ENCODE peak calls at places on chromosomes 5 and 9, in four cellular contexts. One of them, this sample, is unnamed.

GRCh38 chr5:100232730-100233129 is 302.4 kb upstream of the FAM174A start:
- DNase-seq in hepatocyte: no peak
- DNase-seq in K562: no peak
- DNase-seq in mammary epithelial cell: no peak
- DNase-seq in this sample: no peak

GRCh38 chr5:108788142-108788541 is 40.4 kb downstream of the FER start:
- DNase-seq in mammary epithelial cell: peak
- DNase-seq in K562: no peak
- DNase-seq in hepatocyte: no peak
- DNase-seq in this sample: peak

GRCh38 chr5:174599992-174600391 is 124.4 kb upstream of the MSX2 start:
- DNase-seq in hepatocyte: peak
- DNase-seq in K562: no peak
- DNase-seq in mammary epithelial cell: no peak
- DNase-seq in this sample: no peak

GRCh38 chr9:3181049-3181953 is 337.4 kb upstream of the PUM3 start:
- DNase-seq in K562: peak
- DNase-seq in hepatocyte: peak
- DNase-seq in mammary epithelial cell: peak
- DNase-seq in this sample: peak

GRCh38 chr5:73987915-73988314 is 361.9 kb downstream of the ARHGEF28 start:
- DNase-seq in hepatocyte: no peak
- DNase-seq in K562: no peak
- DNase-seq in mammary epithelial cell: peak
- DNase-seq in this sample: no peak

GRCh38 chr5:1489754-1490153 is 34.0 kb downstream of the LPCAT1 start:
- DNase-seq in hepatocyte: no peak
- DNase-seq in mammary epithelial cell: no peak
- DNase-seq in K562: no peak
- DNase-seq in this sample: no peak

GRCh38 chr5:154311362-154311761 is 120.8 kb downstream of the GALNT10 start:
- DNase-seq in K562: no peak
- DNase-seq in hepatocyte: no peak
- DNase-seq in mammary epithelial cell: no peak
- DNase-seq in this sample: no peak

GRCh38 chr5:134136221-134136631 is 21.7 kb downstream of the TCF7 start:
- DNase-seq in mammary epithelial cell: no peak
- DNase-seq in K562: no peak
- DNase-seq in hepatocyte: no peak
- DNase-seq in this sample: no peak

GRCh38 chr9:93263334-93264229 is 79.6 kb downstream of the WNK2 start:
- DNase-seq in K562: no peak
- DNase-seq in mammary epithelial cell: no peak
- DNase-seq in hepatocyte: peak
- DNase-seq in this sample: no peak

GRCh38 chr9:114723926-114724325 is 41.9 kb upstream of the TEX48 start:
- DNase-seq in K562: no peak
- DNase-seq in hepatocyte: no peak
- DNase-seq in mammary epithelial cell: no peak
- DNase-seq in this sample: no peak

GRCh38 chr9:116387934-116388714 is 234.5 kb downstream of the PAPPA start:
- DNase-seq in K562: no peak
- DNase-seq in mammary epithelial cell: no peak
- DNase-seq in hepatocyte: no peak
- DNase-seq in this sample: no peak

GRCh38 chr5:33997331-33997983 is 10.4 kb downstream of the AMACR start:
- DNase-seq in hepatocyte: peak
- DNase-seq in K562: peak
- DNase-seq in mammary epithelial cell: peak
- DNase-seq in this sample: peak

GRCh38 chr5:21236896-21237830 is 1249.2 kb upstream of the CDH18 start:
- DNase-seq in K562: no peak
- DNase-seq in mammary epithelial cell: peak
- DNase-seq in hepatocyte: no peak
- DNase-seq in this sample: no peak

GRCh38 chr5:81245871-81246235 is 12.7 kb downstream of the CKMT2 start:
- DNase-seq in K562: no peak
- DNase-seq in hepatocyte: peak
- DNase-seq in mammary epithelial cell: peak
- DNase-seq in this sample: no peak

GRCh38 chr5:178986326-178986960 is 8.7 kb downstream of the GRM6 start:
- DNase-seq in mammary epithelial cell: no peak
- DNase-seq in hepatocyte: no peak
- DNase-seq in K562: no peak
- DNase-seq in this sample: no peak

GRCh38 chr9:82531795-82532194 is 531.1 kb downstream of the RASEF start:
- DNase-seq in K562: no peak
- DNase-seq in hepatocyte: no peak
- DNase-seq in mammary epithelial cell: peak
- DNase-seq in this sample: no peak

GRCh38 chr9:86749530-86750275 is 197.6 kb downstream of the GAS1 start:
- DNase-seq in hepatocyte: peak
- DNase-seq in K562: no peak
- DNase-seq in mammary epithelial cell: no peak
- DNase-seq in this sample: no peak

GRCh38 chr9:109910616-109911568 is 130.9 kb downstream of the PALM2AKAP2 start:
- DNase-seq in hepatocyte: peak
- DNase-seq in K562: no peak
- DNase-seq in mammary epithelial cell: peak
- DNase-seq in this sample: no peak

GRCh38 chr9:27151693-27152397 is 42.8 kb downstream of the TEK start:
- DNase-seq in mammary epithelial cell: peak
- DNase-seq in hepatocyte: no peak
- DNase-seq in K562: no peak
- DNase-seq in this sample: no peak

GRCh38 chr5:88390007-88390385 is 121.4 kb upstream of the TMEM161B start:
- DNase-seq in K562: no peak
- DNase-seq in hepatocyte: no peak
- DNase-seq in mammary epithelial cell: no peak
- DNase-seq in this sample: no peak

GRCh38 chr9:8831568-8831967 is 1032.0 kb upstream of the DMAC1 start:
- DNase-seq in hepatocyte: no peak
- DNase-seq in mammary epithelial cell: no peak
- DNase-seq in K562: no peak
- DNase-seq in this sample: no peak

GRCh38 chr9:99000480-99001395 is 57.0 kb downstream of the COL15A1 start:
- DNase-seq in hepatocyte: peak
- DNase-seq in K562: peak
- DNase-seq in mammary epithelial cell: peak
- DNase-seq in this sample: peak

GRCh38 chr5:40834391-40834848 is 602 bp downstream of the RPL37 start:
- DNase-seq in hepatocyte: peak
- DNase-seq in mammary epithelial cell: no peak
- DNase-seq in K562: no peak
- DNase-seq in this sample: no peak

GRCh38 chr9:4743131-4743875 is 2.3 kb upstream of the AK3 start:
- DNase-seq in mammary epithelial cell: peak
- DNase-seq in hepatocyte: no peak
- DNase-seq in K562: no peak
- DNase-seq in this sample: no peak

GRCh38 chr9:127437497-127438264 is 13.5 kb downstream of the ZNF79 start:
- DNase-seq in mammary epithelial cell: no peak
- DNase-seq in K562: no peak
- DNase-seq in hepatocyte: no peak
- DNase-seq in this sample: no peak

GRCh38 chr5:54669285-54669684 is 151.7 kb downstream of the SNX18 start:
- DNase-seq in mammary epithelial cell: no peak
- DNase-seq in hepatocyte: no peak
- DNase-seq in K562: no peak
- DNase-seq in this sample: no peak

GRCh38 chr5:178545941-178546674 is 44.1 kb downstream of the COL23A1 start:
- DNase-seq in hepatocyte: no peak
- DNase-seq in mammary epithelial cell: no peak
- DNase-seq in K562: no peak
- DNase-seq in this sample: no peak

GRCh38 chr5:17355585-17356346 is 138.3 kb downstream of the BASP1 start:
- DNase-seq in mammary epithelial cell: peak
- DNase-seq in hepatocyte: no peak
- DNase-seq in K562: no peak
- DNase-seq in this sample: no peak

DNA sequence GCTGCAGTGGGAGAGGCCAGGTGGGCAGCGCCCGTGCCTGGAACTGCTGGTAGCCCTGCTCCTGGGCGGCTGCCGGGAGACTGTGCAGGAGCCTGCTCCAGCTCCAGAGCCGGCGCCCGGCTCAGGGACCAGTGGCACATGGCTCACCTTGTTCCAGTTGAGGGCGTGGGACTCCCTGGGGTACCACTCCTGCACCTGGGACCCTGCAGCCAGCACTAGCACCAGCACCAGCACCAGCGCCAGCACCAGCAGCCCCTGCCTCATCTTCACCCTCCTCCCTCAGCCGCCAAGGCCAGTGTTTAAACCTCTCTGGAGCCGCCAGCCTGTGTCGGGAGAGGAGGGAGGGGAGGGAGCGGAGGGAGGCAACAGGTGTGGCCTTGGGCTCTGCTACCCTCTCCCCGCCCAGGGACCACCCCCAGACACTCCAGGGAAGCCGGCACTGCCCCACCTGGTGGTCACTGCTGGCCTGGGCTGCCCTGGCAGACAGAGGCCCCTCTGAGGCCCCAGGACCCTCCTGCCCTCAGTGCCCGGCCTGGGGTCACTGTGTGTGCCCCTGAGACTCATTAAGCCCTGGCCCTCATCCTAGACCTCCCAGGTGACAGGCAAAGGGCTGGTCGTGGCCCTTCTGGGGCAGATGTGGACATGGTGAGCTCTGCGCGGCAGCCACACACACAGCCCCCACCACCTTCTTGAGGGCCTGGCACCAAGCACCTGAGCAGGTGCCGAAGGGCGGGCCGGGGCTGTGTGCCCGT is at the start of gene LCN10:
- DNase-seq in hepatocyte: peak
- DNase-seq in K562: no peak
- DNase-seq in mammary epithelial cell: no peak
- DNase-seq in this sample: no peak
- TF ChIP-seq CTCF in hepatocyte: peak
- TF ChIP-seq CTCF in K562: peak
- TF ChIP-seq CTCF in mammary epithelial cell: peak
- TF ChIP-seq CTCF in this sample: peak

GRCh38 chr5:150153957-150154617 is 1.6 kb downstream of the PDGFRB start:
- DNase-seq in mammary epithelial cell: no peak
- DNase-seq in hepatocyte: peak
- DNase-seq in K562: no peak
- DNase-seq in this sample: peak
- H3K4me3 ChIP-seq in mammary epithelial cell: no peak
- H3K4me3 ChIP-seq in hepatocyte: no peak
- H3K4me3 ChIP-seq in K562: no peak
- H3K4me3 ChIP-seq in this sample: peak

GRCh38 chr5:35811108-35811741 is 45.5 kb upstream of the IL7R start:
- DNase-seq in K562: no peak
- DNase-seq in mammary epithelial cell: peak
- DNase-seq in hepatocyte: no peak
- DNase-seq in this sample: no peak
- TF ChIP-seq CTCF in K562: no peak
- TF ChIP-seq CTCF in mammary epithelial cell: no peak
- TF ChIP-seq CTCF in hepatocyte: no peak
- TF ChIP-seq CTCF in this sample: no peak

DNA sequence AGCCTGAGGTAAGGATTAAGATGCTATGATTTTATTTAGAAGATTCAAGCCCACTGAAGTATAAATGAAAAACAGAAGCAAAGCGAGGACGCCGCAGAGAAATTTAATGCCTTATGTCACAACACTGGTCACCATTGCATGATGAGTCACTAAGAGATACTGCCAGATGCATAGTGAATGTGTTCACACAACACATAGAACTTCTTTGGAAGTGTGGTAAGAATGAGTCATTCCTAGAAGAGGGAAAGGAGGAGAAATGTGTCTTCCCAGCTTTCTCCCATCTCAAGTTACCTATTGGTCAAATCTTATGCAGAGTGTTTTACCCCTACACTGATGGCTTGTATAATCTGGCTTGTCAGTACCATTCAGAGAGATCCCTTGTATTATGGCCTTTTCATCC is 465.3 kb upstream of the ARRDC3 start:
- DNase-seq in K562: no peak
- DNase-seq in mammary epithelial cell: peak
- DNase-seq in hepatocyte: peak
- DNase-seq in this sample: no peak
- H3K4me3 ChIP-seq in K562: no peak
- H3K4me3 ChIP-seq in mammary epithelial cell: no peak
- H3K4me3 ChIP-seq in hepatocyte: no peak
- H3K4me3 ChIP-seq in this sample: no peak

GRCh38 chr5:164672931-164673694 is 1167.7 kb downstream of the MAT2B start:
- DNase-seq in mammary epithelial cell: peak
- DNase-seq in K562: no peak
- DNase-seq in hepatocyte: no peak
- DNase-seq in this sample: peak
- TF ChIP-seq CTCF in mammary epithelial cell: peak
- TF ChIP-seq CTCF in K562: no peak
- TF ChIP-seq CTCF in hepatocyte: peak
- TF ChIP-seq CTCF in this sample: peak

GRCh38 chr5:115169392-115170127 is at the start of gene TRIM36:
- DNase-seq in hepatocyte: peak
- DNase-seq in mammary epithelial cell: peak
- DNase-seq in K562: peak
- DNase-seq in this sample: peak
- H3K4me3 ChIP-seq in hepatocyte: peak
- H3K4me3 ChIP-seq in mammary epithelial cell: peak
- H3K4me3 ChIP-seq in K562: peak
- H3K4me3 ChIP-seq in this sample: peak

GRCh38 chr9:74846771-74847170 is 41.0 kb downstream of the TRPM6 start:
- DNase-seq in K562: no peak
- DNase-seq in hepatocyte: no peak
- DNase-seq in mammary epithelial cell: no peak
- DNase-seq in this sample: no peak

GRCh38 chr9:74848150-74848525 is 39.6 kb downstream of the TRPM6 start:
- DNase-seq in mammary epithelial cell: no peak
- DNase-seq in hepatocyte: peak
- DNase-seq in K562: no peak
- DNase-seq in this sample: no peak

GRCh38 chr9:74847478-74848149 is 40.1 kb downstream of the TRPM6 start:
- DNase-seq in K562: no peak
- DNase-seq in hepatocyte: no peak
- DNase-seq in mammary epithelial cell: no peak
- DNase-seq in this sample: no peak
- TF ChIP-seq CTCF in K562: no peak
- TF ChIP-seq CTCF in hepatocyte: no peak
- TF ChIP-seq CTCF in mammary epithelial cell: no peak
- TF ChIP-seq CTCF in this sample: no peak

GRCh38 chr9:133659566-133659965 is 23.4 kb downstream of the DBH start:
- DNase-seq in mammary epithelial cell: no peak
- DNase-seq in K562: no peak
- DNase-seq in hepatocyte: no peak
- DNase-seq in this sample: no peak
- H3K4me3 ChIP-seq in mammary epithelial cell: no peak
- H3K4me3 ChIP-seq in K562: no peak
- H3K4me3 ChIP-seq in hepatocyte: no peak
- H3K4me3 ChIP-seq in this sample: no peak

DNA sequence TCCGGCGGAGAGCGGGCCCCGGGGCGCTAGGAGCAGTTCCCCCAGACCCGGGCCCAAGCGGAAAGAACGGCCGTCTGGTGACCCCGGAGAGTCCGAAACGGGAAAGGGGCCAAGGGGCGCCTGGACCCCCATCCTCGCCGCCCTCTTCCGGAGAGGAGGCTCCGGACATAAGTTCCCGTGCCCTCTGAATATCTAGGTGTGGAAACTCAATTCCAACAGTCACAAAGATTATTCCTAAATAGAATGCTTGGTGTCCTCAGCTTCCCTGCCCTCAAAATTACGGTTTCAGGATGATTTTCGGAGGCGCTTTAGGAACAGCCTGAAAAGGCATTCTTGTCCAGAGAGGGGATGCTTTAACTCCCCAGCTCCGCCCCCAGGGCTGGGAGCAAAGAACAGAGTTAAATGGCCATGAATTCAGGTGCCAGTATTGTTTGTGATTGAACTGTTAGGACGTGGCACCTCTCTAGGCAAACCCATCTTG is 688 bp upstream of the LHFPL2 start:
- DNase-seq in mammary epithelial cell: no peak
- DNase-seq in hepatocyte: peak
- DNase-seq in K562: no peak
- DNase-seq in this sample: no peak
- TF ChIP-seq CTCF in mammary epithelial cell: no peak
- TF ChIP-seq CTCF in hepatocyte: no peak
- TF ChIP-seq CTCF in K562: no peak
- TF ChIP-seq CTCF in this sample: no peak

This sample was measured in BE2C.